ENCODE peak calls at places on chromosome 10, in four cellular contexts. One of them, this sample, is unnamed.

GRCh38 chr10:131841131-131841661 is 59.6 kb upstream of the PPP2R2D start:
- DNase-seq in body of pancreas: no peak
- DNase-seq in midbrain: no peak
- DNase-seq in EL: no peak
- DNase-seq in this sample: no peak

GRCh38 chr10:22148956-22149355 is 68.9 kb downstream of the EBLN1 start:
- DNase-seq in EL: no peak
- DNase-seq in midbrain: no peak
- DNase-seq in body of pancreas: no peak
- DNase-seq in this sample: no peak

GRCh38 chr10:127715782-127716378 is 21.1 kb upstream of the FOXI2 start:
- DNase-seq in EL: peak
- DNase-seq in midbrain: peak
- DNase-seq in body of pancreas: no peak
- DNase-seq in this sample: no peak

GRCh38 chr10:67520924-67521520 is 175.0 kb downstream of the CTNNA3 start:
- DNase-seq in EL: peak
- DNase-seq in body of pancreas: peak
- DNase-seq in midbrain: peak
- DNase-seq in this sample: no peak

GRCh38 chr10:22849077-22849810 is 78.6 kb upstream of the ARMC3 start:
- DNase-seq in EL: no peak
- DNase-seq in midbrain: peak
- DNase-seq in body of pancreas: peak
- DNase-seq in this sample: peak

GRCh38 chr10:95242581-95243317 is 48.1 kb downstream of the PDLIM1 start:
- DNase-seq in body of pancreas: peak
- DNase-seq in EL: peak
- DNase-seq in midbrain: peak
- DNase-seq in this sample: no peak

GRCh38 chr10:2263556-2263955 is 526.2 kb upstream of the ADARB2 start:
- DNase-seq in body of pancreas: no peak
- DNase-seq in EL: no peak
- DNase-seq in midbrain: no peak
- DNase-seq in this sample: no peak

GRCh38 chr10:14293516-14293915 is 37.2 kb downstream of the FRMD4A start:
- DNase-seq in body of pancreas: no peak
- DNase-seq in EL: no peak
- DNase-seq in midbrain: no peak
- DNase-seq in this sample: no peak

GRCh38 chr10:75403144-75404022 is 1.8 kb upstream of the ZNF503 start:
- DNase-seq in midbrain: peak
- DNase-seq in EL: peak
- DNase-seq in body of pancreas: peak
- DNase-seq in this sample: no peak

GRCh38 chr10:31602541-31603244 is 283.7 kb downstream of the ZEB1 start:
- DNase-seq in midbrain: peak
- DNase-seq in body of pancreas: peak
- DNase-seq in EL: peak
- DNase-seq in this sample: peak

GRCh38 chr10:92574545-92575377 is 868 bp upstream of the IDE start:
- DNase-seq in midbrain: no peak
- DNase-seq in body of pancreas: no peak
- DNase-seq in EL: no peak
- DNase-seq in this sample: peak

GRCh38 chr10:91820144-91820543 is 21.9 kb downstream of the TNKS2 start:
- DNase-seq in body of pancreas: no peak
- DNase-seq in midbrain: no peak
- DNase-seq in EL: no peak
- DNase-seq in this sample: no peak

GRCh38 chr10:104450954-104451353 is 97.3 kb downstream of the CFAP58 start:
- DNase-seq in body of pancreas: no peak
- DNase-seq in EL: no peak
- DNase-seq in midbrain: no peak
- DNase-seq in this sample: no peak

GRCh38 chr10:22606164-22606614 is 108.2 kb downstream of the PIP4K2A start:
- DNase-seq in EL: peak
- DNase-seq in body of pancreas: peak
- DNase-seq in midbrain: peak
- DNase-seq in this sample: no peak

GRCh38 chr10:98030093-98030821 is at the start of gene CRTAC1:
- DNase-seq in EL: no peak
- DNase-seq in body of pancreas: peak
- DNase-seq in midbrain: peak
- DNase-seq in this sample: peak

GRCh38 chr10:50379652-50380051 is 128.3 kb upstream of the ASAH2 start:
- DNase-seq in midbrain: no peak
- DNase-seq in EL: no peak
- DNase-seq in body of pancreas: no peak
- DNase-seq in this sample: no peak

GRCh38 chr10:123459371-123460224 is 206.6 kb upstream of the GPR26 start:
- DNase-seq in body of pancreas: no peak
- DNase-seq in midbrain: no peak
- DNase-seq in EL: no peak
- DNase-seq in this sample: no peak